ENCODE peak calls at places on chromosome 2, in seven cellular contexts. O is stromal cell of bone marrow; X is CD4-positive, alpha-beta memory T cell; L is ovary; Y is NCI-H2029; G is fibroblast of pulmonary artery; T is naive thymus-derived CD4-positive, alpha-beta T cell. W is an unnamed sample.

GRCh38 chr2:24566209-24566608 is 75.2 kb downstream of the NCOA1 start:
- DNase-seq in T (no peak), O (no peak), Y (no peak), G (no peak), X (no peak), L (no peak), W (no peak)

GRCh38 chr2:86037795-86038192 is 67.9 kb downstream of the POLR1A start:
- DNase-seq in Y (no peak), L (peak), G (no peak), X (no peak), O (no peak), T (no peak), W (no peak)

GRCh38 chr2:83640506-83640905 is 818.6 kb downstream of the SUCLG1 start:
- DNase-seq in L (no peak), O (no peak), Y (no peak), G (no peak), T (no peak), X (no peak), W (no peak)

GRCh38 chr2:222485367-222486211 is 61.2 kb downstream of the SGPP2 start:
- DNase-seq in T (no peak), O (no peak), L (no peak), Y (no peak), G (no peak), X (no peak), W (no peak)

GRCh38 chr2:25388491-25388890 is 46.8 kb upstream of the DNMT3A start:
- DNase-seq in T (no peak), X (no peak), G (no peak), O (no peak), L (no peak), Y (no peak), W (no peak)

GRCh38 chr2:76498387-76498786 is 787.7 kb upstream of the GCFC2 start:
- DNase-seq in O (no peak), G (no peak), T (no peak), Y (no peak), L (no peak), X (no peak), W (no peak)

GRCh38 chr2:16591370-16591933 is 74.2 kb downstream of the CYRIA start:
- DNase-seq in T (no peak), Y (no peak), O (no peak), L (no peak), G (no peak), X (no peak), W (no peak)

GRCh38 chr2:230423851-230424458 is 8.0 kb downstream of the SP100 start:
- DNase-seq in O (no peak), Y (peak), G (peak), X (no peak), L (no peak), T (no peak), W (no peak)

GRCh38 chr2:216590780-216591179 is 42.4 kb upstream of the IGFBP2 start:
- DNase-seq in G (peak), X (no peak), L (peak), Y (no peak), T (no peak), O (no peak), W (peak)

GRCh38 chr2:60549250-60550150 is 4.0 kb downstream of the BCL11A start:
- DNase-seq in Y (no peak), T (no peak), O (no peak), X (no peak), L (no peak), G (no peak), W (peak)

GRCh38 chr2:68764781-68765385 is 30.3 kb downstream of the ARHGAP25 start:
- DNase-seq in O (no peak), X (no peak), G (peak), L (no peak), T (no peak), Y (no peak), W (no peak)

GRCh38 chr2:179613701-179614100 is 247.7 kb downstream of the ZNF385B start:
- DNase-seq in X (no peak), O (no peak), Y (no peak), T (no peak), L (no peak), G (no peak), W (no peak)

GRCh38 chr2:162297925-162298552 is 20.4 kb downstream of the IFIH1 start:
- DNase-seq in T (peak), G (peak), L (peak), O (peak), X (peak), Y (peak), W (peak)

GRCh38 chr2:43226955-43227829 is 786 bp upstream of the ZFP36L2 start:
- DNase-seq in O (peak), G (peak), X (peak), Y (peak), L (peak), T (peak), W (peak)

GRCh38 chr2:117349687-117350086 is 464.8 kb upstream of the DDX18 start:
- DNase-seq in X (no peak), L (no peak), G (no peak), Y (no peak), O (no peak), T (no peak), W (no peak)

GRCh38 chr2:112665113-112665780 is 19.5 kb downstream of the SLC20A1 start:
- DNase-seq in T (no peak), X (no peak), L (no peak), G (no peak), O (no peak), Y (no peak), W (no peak)

W was measured in testis.